ENCODE peak calls at places on chromosomes 13 and 19, in nine cellular contexts. L is upper lobe of left lung, M is tibial artery, N is hepatocyte, K is colonic mucosa, C is aorta, E is uterus, A is mesendoderm, W is tibial nerve. S is an unnamed sample.

GRCh38 chr19:47779524-47780214 is 1.2 kb downstream of the SELENOW start:
- DNase-seq in M (peak; percentile 92), L (peak; percentile 69), C (peak; percentile 89), K (peak; percentile 53), A (no peak), N (peak; percentile 29), W (peak; percentile 30), E (peak; percentile 73), S (no peak)

GRCh38 chr19:34662919-34663318 is 14.0 kb downstream of the SCGB2B2 start:
- DNase-seq in W (no peak), M (no peak), C (no peak), A (peak; percentile 42), L (no peak), E (no peak), K (no peak), N (no peak), S (peak; percentile 59)

GRCh38 chr19:2549701-2550191 is 73.8 kb downstream of the GADD45B start:
- DNase-seq in N (no peak), E (peak; percentile 58), K (peak; percentile 64), W (peak; percentile 73), M (peak; percentile 89), L (peak; percentile 81), C (peak; percentile 87), A (no peak), S (no peak)

GRCh38 chr19:10603084-10603872 is 16.2 kb upstream of the AP1M2 start:
- DNase-seq in M (peak; percentile 81), L (peak; percentile 58), A (peak; percentile 83), K (peak; percentile 53), C (peak; percentile 83), E (peak; percentile 27), N (peak; percentile 29), W (no peak), S (peak; percentile 64)

GRCh38 chr13:92175330-92175729 is 776.9 kb downstream of the GPC5 start:
- DNase-seq in L (no peak), M (no peak), E (no peak), W (no peak), A (peak; percentile 44), K (peak; percentile 20), C (no peak), N (peak; percentile 81), S (no peak)

GRCh38 chr13:95535243-95535642 is 17.3 kb upstream of the CLDN10 start:
- DNase-seq in W (no peak), N (peak; percentile 45), K (no peak), C (no peak), E (no peak), A (peak; percentile 16), M (no peak), L (peak; percentile 36), S (no peak)

GRCh38 chr13:25103711-25104110 is 7.8 kb downstream of the PABPC3 start:
- DNase-seq in M (no peak), A (no peak), C (no peak), K (no peak), W (no peak), E (no peak), N (no peak), L (no peak), S (no peak)

GRCh38 chr19:48967346-48968178 is 2.5 kb downstream of the FTL start:
- DNase-seq in M (peak; percentile 80), K (no peak), N (peak; percentile 71), E (no peak), C (no peak), L (peak; percentile 80), W (no peak), A (peak; percentile 70), S (no peak)

GRCh38 chr19:41123716-41124244 is 9.5 kb downstream of the CYP2F1 start:
- DNase-seq in K (no peak), E (no peak), A (no peak), N (no peak), L (no peak), W (no peak), M (no peak), C (peak; percentile 60), S (no peak)

GRCh38 chr19:3586124-3586626 is 897 bp downstream of the GIPC3 start:
- DNase-seq in C (no peak), E (no peak), W (no peak), M (no peak), N (no peak), L (no peak), A (no peak), K (no peak), S (no peak)

GRCh38 chr19:29587518-29587986 is 18.5 kb upstream of the POP4 start:
- DNase-seq in L (peak; percentile 26), N (no peak), E (no peak), M (no peak), A (no peak), C (no peak), W (no peak), K (no peak), S (peak; percentile 89)

GRCh38 chr19:38335949-38336637 is 463 bp downstream of the CATSPERG start:
- DNase-seq in C (peak; percentile 98), E (peak; percentile 96), L (peak; percentile 99), N (peak; percentile 97), M (peak; percentile 97), A (peak; percentile 97), K (peak; percentile 98), W (peak; percentile 84), S (peak; percentile 91)
- H3K4me3 ChIP-seq in C (peak overlapping the region; percentile 59), E (peak overlapping the region; percentile 69), L (peak overlapping the region; percentile 80), N (peak overlapping the region; percentile 83), M (peak overlapping the region; percentile 95), A (peak overlapping the region; percentile 76), K (peak overlapping the region; percentile 64), W (peak overlapping the region; percentile 64), S (peak overlapping the region; percentile 97)

GRCh38 chr13:33236021-33236420 is 49.5 kb downstream of the STARD13 start:
- DNase-seq in L (no peak), M (no peak), C (no peak), A (no peak), K (no peak), W (no peak), E (no peak), N (no peak), S (no peak)
- H3K4me1 ChIP-seq in L (peaks cover 22% of the 10 kb centered on the region), M (peaks cover 15% of the 10 kb centered on the region), C (peaks cover 4% of the 10 kb centered on the region), A (no peaks in the 10 kb centered on the region), K (no peaks in the 10 kb centered on the region), W (peaks cover 54% of the 10 kb centered on the region), E (no peaks in the 10 kb centered on the region), N (no peaks in the 10 kb centered on the region), S (no peaks in the 10 kb centered on the region)

GRCh38 chr13:99908129-99908805 is 63.3 kb downstream of the ZIC5 start:
- DNase-seq in A (peak; percentile 20), K (no peak), E (no peak), M (no peak), N (no peak), L (no peak), C (no peak), W (no peak), S (no peak)
- H3K27me3 ChIP-seq in A (no peaks in the 10 kb centered on the region), K (no peaks in the 10 kb centered on the region), E (peaks cover 13% of the 10 kb centered on the region), M (peaks cover 45% of the 10 kb centered on the region), N (peaks cover 14% of the 10 kb centered on the region), L (no peaks in the 10 kb centered on the region), C (peaks cover 6% of the 10 kb centered on the region), W (peaks cover 61% of the 10 kb centered on the region), S (peaks cover 4% of the 10 kb centered on the region)

DNA sequence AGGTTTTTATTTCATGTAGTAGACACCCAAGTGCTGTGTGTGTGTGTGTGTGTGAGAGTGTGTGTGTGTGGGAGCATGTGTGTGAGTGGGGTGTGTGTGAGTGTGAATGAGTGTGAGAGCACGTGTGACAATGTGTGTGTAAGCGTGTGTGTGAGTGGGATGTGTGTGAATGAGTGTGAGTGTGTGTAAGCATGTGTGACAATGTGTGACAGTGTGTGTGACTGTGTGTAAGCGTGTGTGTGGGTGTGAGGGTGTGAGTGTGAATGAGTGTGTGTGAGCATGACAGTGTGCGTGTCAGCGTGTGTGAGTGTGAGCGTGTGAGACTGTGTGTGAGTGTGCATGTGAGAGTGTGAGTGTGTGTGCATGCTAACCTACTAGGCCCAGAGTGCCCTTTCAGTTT is 15.3 kb downstream of the NOVA2 start:
- DNase-seq in M (no peak), K (no peak), C (no peak), A (no peak), L (no peak), W (no peak), N (no peak), E (no peak), S (no peak)
- H3K4me3 ChIP-seq in M (no peak overlapping the region), K (no peak overlapping the region), C (no peak overlapping the region), A (no peak overlapping the region), L (no peak overlapping the region), W (no peak overlapping the region), N (no peak overlapping the region), E (no peak overlapping the region), S (no peak overlapping the region)

GRCh38 chr13:97257800-97258799 is 36.0 kb downstream of the MBNL2 start:
- DNase-seq in A (peak; percentile 97), W (no peak), K (no peak), L (peak; percentile 41), E (peak; percentile 75), C (peak; percentile 82), N (peak; percentile 72), M (peak; percentile 85), S (no peak)
- H3K4me1 ChIP-seq in A (peaks cover 4% of the 10 kb centered on the region), W (peaks cover 99% of the 10 kb centered on the region), K (no peaks in the 10 kb centered on the region), L (peaks cover 66% of the 10 kb centered on the region), E (peaks cover 20% of the 10 kb centered on the region), C (peaks cover 24% of the 10 kb centered on the region), N (peaks cover 63% of the 10 kb centered on the region), M (peaks cover 80% of the 10 kb centered on the region), S (peaks cover 27% of the 10 kb centered on the region)

GRCh38 chr19:50569023-50569697 is 925 bp upstream of the LRRC4B start:
- DNase-seq in C (no peak), E (no peak), K (no peak), L (no peak), A (no peak), M (no peak), W (no peak), N (no peak), S (no peak)

GRCh38 chr19:50567882-50568281 is 353 bp downstream of the LRRC4B start:
- DNase-seq in W (no peak), C (no peak), E (no peak), K (no peak), A (no peak), M (no peak), L (no peak), N (no peak), S (no peak)

GRCh38 chr19:50569938-50570540 is 1.8 kb upstream of the LRRC4B start:
- DNase-seq in W (no peak), K (no peak), C (no peak), E (no peak), A (no peak), L (no peak), M (no peak), N (no peak), S (no peak)

GRCh38 chr19:50567052-50567841 is 988 bp downstream of the LRRC4B start:
- DNase-seq in N (no peak), M (no peak), L (no peak), K (no peak), W (no peak), A (peak; percentile 29), C (no peak), E (no peak), S (no peak)

DNA sequence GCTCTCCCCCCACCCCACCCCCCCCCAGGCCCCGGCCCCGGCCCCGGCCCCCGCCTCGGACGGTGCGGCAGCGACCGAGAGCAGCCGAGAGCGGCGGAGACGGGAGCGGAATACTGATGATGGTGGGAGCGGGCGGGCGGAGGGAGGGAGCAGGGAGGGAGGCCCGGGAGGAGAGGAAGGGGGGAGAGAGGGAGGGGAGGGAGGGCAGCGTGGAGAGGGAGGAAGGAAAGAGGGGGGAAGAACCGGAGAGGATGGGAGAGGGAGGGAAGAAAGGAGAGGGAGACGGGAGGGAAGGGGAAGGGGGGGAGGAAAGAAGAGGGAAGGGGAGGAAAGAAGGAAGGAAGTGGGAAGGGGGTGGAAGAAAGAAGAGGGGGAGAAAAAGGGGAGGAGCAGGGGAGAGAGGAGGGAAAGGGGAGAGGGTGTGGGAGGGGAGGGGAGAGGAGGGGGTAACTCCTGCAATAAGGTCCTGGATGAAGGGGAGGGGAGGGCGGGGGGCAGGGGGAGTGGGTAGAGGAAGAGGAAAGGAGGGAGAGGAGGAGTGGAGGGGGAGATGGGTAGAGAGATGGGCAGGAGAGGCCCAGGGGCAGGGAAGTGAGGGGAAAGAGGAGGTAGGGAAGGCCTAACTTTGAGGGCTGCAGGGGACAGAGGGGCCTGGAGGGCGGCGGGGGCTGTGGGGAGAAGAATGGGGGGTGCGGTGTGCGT is at the start of gene LRRC4B:
- DNase-seq in A (peak; percentile 78), L (no peak), K (no peak), N (peak; percentile 60), W (no peak), C (no peak), M (no peak), E (no peak), S (no peak)
- H3K27me3 ChIP-seq in A (peaks cover 35% of the 10 kb centered on the region), L (peaks cover 2% of the 10 kb centered on the region), K (peaks cover 9% of the 10 kb centered on the region), N (peaks cover 49% of the 10 kb centered on the region), W (peaks cover 68% of the 10 kb centered on the region), C (no peaks in the 10 kb centered on the region), M (peaks cover 77% of the 10 kb centered on the region), E (peaks cover 8% of the 10 kb centered on the region), S (peaks cover 23% of the 10 kb centered on the region)